ENCODE peak calls at places on chromosomes 6 and 20, in ten cellular contexts. J is neural crest cell, R is heart left ventricle, H is H1, B is hepatocyte, V is esophagus muscularis mucosa, D is fibroblast of lung, E is lower lobe of right lung, N is left ventricle myocardium inferior, L is tibial nerve. Q is an unnamed sample.

GRCh38 chr6:157335829-157336228 is 12.5 kb upstream of the TMEM242 start:
- DNase-seq in E (no peak), B (no peak), J (no peak), R (no peak), H (no peak), N (no peak), D (no peak), V (no peak), L (no peak), Q (no peak)

GRCh38 chr20:62457098-62457497 is 18.7 kb downstream of the GATA5 start:
- DNase-seq in H (no peak), N (no peak), D (no peak), R (no peak), J (no peak), B (no peak), E (no peak), V (no peak), L (no peak), Q (no peak)

GRCh38 chr20:63150911-63151531 is 64.9 kb downstream of the YTHDF1 start:
- DNase-seq in H (no peak), N (no peak), E (peak; percentile 35), J (no peak), D (no peak), L (no peak), R (peak; percentile 54), B (no peak), V (no peak), Q (no peak)

GRCh38 chr6:27547157-27548075 is 74.5 kb upstream of the ZNF184 start:
- DNase-seq in V (no peak), R (no peak), L (no peak), H (no peak), D (peak; percentile 75), E (no peak), B (peak; percentile 61), J (peak; percentile 67), N (no peak), Q (peak; percentile 72)

GRCh38 chr6:46781478-46782378 is 11.5 kb upstream of the MEP1A start:
- DNase-seq in H (no peak), D (peak; percentile 74), N (no peak), R (no peak), J (peak; percentile 50), L (peak; percentile 91), E (no peak), B (peak; percentile 83), V (no peak), Q (peak; percentile 46)

GRCh38 chr20:21315138-21315537 is 12.0 kb downstream of the XRN2 start:
- DNase-seq in D (peak; percentile 71), R (no peak), L (no peak), V (no peak), J (no peak), E (no peak), B (no peak), N (no peak), H (no peak), Q (no peak)

GRCh38 chr20:58833921-58834320 is 16.8 kb downstream of the GNAS-AS1 start:
- DNase-seq in R (no peak), H (no peak), E (no peak), V (no peak), D (no peak), N (no peak), J (no peak), B (no peak), L (no peak), Q (no peak)

GRCh38 chr20:645318-646106 is 7.5 kb downstream of the SRXN1 start:
- DNase-seq in B (peak; percentile 75), V (no peak), E (peak; percentile 76), D (peak; percentile 60), R (peak; percentile 89), H (peak; percentile 82), N (peak; percentile 71), J (peak; percentile 86), L (peak; percentile 38), Q (peak; percentile 89)

GRCh38 chr6:117509021-117509420 is 26.5 kb downstream of the DCBLD1 start:
- DNase-seq in V (no peak), L (no peak), N (no peak), E (no peak), B (no peak), J (no peak), H (no peak), R (no peak), D (no peak), Q (no peak)

GRCh38 chr6:1324926-1325325 is 13.0 kb downstream of the FOXQ1 start:
- DNase-seq in D (peak; percentile 92), L (no peak), H (no peak), V (no peak), J (no peak), E (no peak), R (no peak), N (no peak), B (no peak), Q (no peak)
- TF ChIP-seq CTCF in D (no peak), L (no peak), H (no peak), V (no peak), J (no peak), E (no peak), R (no peak), N (no peak), B (no peak), Q (no peak)

GRCh38 chr6:149044394-149044965 is 273.0 kb upstream of the TAB2 start:
- DNase-seq in E (no peak), J (no peak), N (no peak), V (peak; percentile 72), R (no peak), L (no peak), H (no peak), B (no peak), D (no peak), Q (no peak)

GRCh38 chr6:149046164-149046821 is 271.2 kb upstream of the TAB2 start:
- DNase-seq in E (no peak), H (no peak), R (no peak), N (no peak), V (peak; percentile 68), L (no peak), J (no peak), D (no peak), B (no peak), Q (no peak)

GRCh38 chr6:149046822-149047246 is 270.7 kb upstream of the TAB2 start:
- DNase-seq in E (no peak), H (no peak), B (no peak), L (no peak), N (no peak), V (no peak), D (no peak), J (no peak), R (no peak), Q (no peak)

GRCh38 chr6:149043476-149044130 is 273.9 kb upstream of the TAB2 start:
- DNase-seq in N (no peak), L (no peak), J (peak; percentile 23), E (no peak), H (peak; percentile 27), V (no peak), D (no peak), R (no peak), B (peak; percentile 37), Q (peak; percentile 24)

GRCh38 chr6:149045404-149045803 is 272.1 kb upstream of the TAB2 start:
- DNase-seq in R (no peak), D (no peak), N (no peak), L (no peak), V (peak; percentile 86), E (no peak), J (no peak), B (no peak), H (no peak), Q (no peak)
- TF ChIP-seq CTCF in R (no peak), D (no peak), N (no peak), L (no peak), V (no peak), E (no peak), J (no peak), B (no peak), H (peak; percentile 34), Q (no peak)

GRCh38 chr6:40914005-40914404 is 125.0 kb downstream of the UNC5CL start:
- DNase-seq in R (no peak), D (no peak), V (no peak), J (no peak), H (no peak), N (no peak), L (no peak), B (no peak), E (no peak), Q (no peak)
- TF ChIP-seq CTCF in R (no peak), D (no peak), V (no peak), J (no peak), H (no peak), N (no peak), L (no peak), B (no peak), E (no peak), Q (no peak)

GRCh38 chr6:116447052-116447451 is 14.1 kb upstream of the CALHM6 start:
- DNase-seq in R (no peak), D (no peak), H (no peak), V (no peak), N (no peak), J (no peak), E (no peak), L (no peak), B (no peak), Q (no peak)

GRCh38 chr6:116444991-116445566 is 16.1 kb upstream of the CALHM6 start:
- DNase-seq in B (no peak), V (no peak), N (no peak), H (no peak), J (no peak), D (no peak), L (no peak), E (no peak), R (no peak), Q (no peak)

GRCh38 chr6:116450185-116450710 is 10.9 kb upstream of the CALHM6 start:
- DNase-seq in N (no peak), E (no peak), J (no peak), H (no peak), L (no peak), V (no peak), B (no peak), R (no peak), D (no peak), Q (no peak)

GRCh38 chr6:116446399-116446798 is 14.8 kb upstream of the CALHM6 start:
- DNase-seq in J (no peak), R (no peak), N (no peak), H (no peak), V (no peak), D (no peak), L (no peak), E (no peak), B (no peak), Q (no peak)

GRCh38 chr6:116447496-116448011 is 13.6 kb upstream of the CALHM6 start:
- DNase-seq in R (no peak), L (peak; percentile 49), N (no peak), D (peak; percentile 99), E (no peak), B (peak; percentile 73), V (no peak), J (no peak), H (no peak), Q (no peak)
- TF ChIP-seq CTCF in R (no peak), L (no peak), N (no peak), D (no peak), E (no peak), B (no peak), V (no peak), J (no peak), H (no peak), Q (no peak)

GRCh38 chr20:31712564-31713311 is 9.9 kb downstream of the BCL2L1 start:
- DNase-seq in B (peak; percentile 75), E (peak; percentile 84), D (peak; percentile 79), L (peak; percentile 94), N (peak; percentile 87), R (peak; percentile 80), J (peak; percentile 44), H (peak; percentile 86), V (peak; percentile 97), Q (no peak)
- TF ChIP-seq CTCF in B (no peak), E (no peak), D (no peak), L (no peak), N (no peak), R (no peak), J (no peak), H (no peak), V (no peak), Q (no peak)